ENCODE peak calls at places on chromosomes 16 and 17, in four cellular contexts. One of them, this sample, is unnamed.

GRCh38 chr16:48013476-48013875 is 142.3 kb downstream of the ABCC12 start:
- DNase-seq in astrocyte: peak; percentile 67
- DNase-seq in mammary epithelial cell: peak; percentile 90
- DNase-seq in GM23248: no peak
- DNase-seq in this sample: no peak

GRCh38 chr16:56871172-56871593 is 6.2 kb downstream of the SLC12A3 start:
- DNase-seq in mammary epithelial cell: peak; percentile 33
- DNase-seq in astrocyte: no peak
- DNase-seq in GM23248: peak; percentile 87
- DNase-seq in this sample: peak; percentile 27

GRCh38 chr17:17942846-17943245 is 29.4 kb downstream of the TOM1L2 start:
- DNase-seq in astrocyte: peak; percentile 58
- DNase-seq in mammary epithelial cell: peak; percentile 46
- DNase-seq in GM23248: peak; percentile 56
- DNase-seq in this sample: peak; percentile 73

GRCh38 chr17:45036696-45037095 is 14.7 kb downstream of the DCAKD start:
- DNase-seq in mammary epithelial cell: no peak
- DNase-seq in astrocyte: no peak
- DNase-seq in GM23248: no peak
- DNase-seq in this sample: no peak

GRCh38 chr16:879461-879861 is 78.9 kb upstream of the GNG13 start:
- DNase-seq in astrocyte: no peak
- DNase-seq in mammary epithelial cell: no peak
- DNase-seq in GM23248: no peak
- DNase-seq in this sample: no peak

GRCh38 chr17:35315283-35315682 is 58.1 kb downstream of the SLFN11 start:
- DNase-seq in mammary epithelial cell: peak; percentile 90
- DNase-seq in astrocyte: peak; percentile 87
- DNase-seq in GM23248: peak; percentile 94
- DNase-seq in this sample: peak; percentile 88

GRCh38 chr16:84534815-84535214 is 30.4 kb upstream of the MEAK7 start:
- DNase-seq in GM23248: no peak
- DNase-seq in mammary epithelial cell: no peak
- DNase-seq in astrocyte: no peak
- DNase-seq in this sample: no peak

GRCh38 chr16:9115277-9115676 is 23.8 kb downstream of the HAPSTR1 start:
- DNase-seq in mammary epithelial cell: peak; percentile 73
- DNase-seq in astrocyte: peak; percentile 64
- DNase-seq in GM23248: peak; percentile 59
- DNase-seq in this sample: no peak

GRCh38 chr16:64094170-64094960 is 1027.5 kb downstream of the CDH11 start:
- DNase-seq in astrocyte: no peak
- DNase-seq in GM23248: peak; percentile 51
- DNase-seq in mammary epithelial cell: no peak
- DNase-seq in this sample: no peak

GRCh38 chr17:82843904-82844640 is 4.2 kb upstream of the ZNF750 start:
- DNase-seq in mammary epithelial cell: no peak
- DNase-seq in astrocyte: no peak
- DNase-seq in GM23248: no peak
- DNase-seq in this sample: no peak

GRCh38 chr17:50511058-50511457 is 2.8 kb downstream of the MYCBPAP start:
- DNase-seq in GM23248: peak; percentile 42
- DNase-seq in mammary epithelial cell: no peak
- DNase-seq in astrocyte: no peak
- DNase-seq in this sample: peak; percentile 38

GRCh38 chr16:11977206-11978041 is 890 bp downstream of the SNX29 start:
- DNase-seq in GM23248: peak; percentile 95
- DNase-seq in astrocyte: peak; percentile 81
- DNase-seq in mammary epithelial cell: peak; percentile 69
- DNase-seq in this sample: peak; percentile 85

GRCh38 chr17:35051183-35051578 is 12.3 kb downstream of the RFFL start:
- DNase-seq in astrocyte: no peak
- DNase-seq in mammary epithelial cell: no peak
- DNase-seq in GM23248: no peak
- DNase-seq in this sample: no peak

GRCh38 chr17:13351046-13351445 is 250.7 kb downstream of the HS3ST3A1 start:
- DNase-seq in mammary epithelial cell: peak; percentile 24
- DNase-seq in GM23248: peak; percentile 77
- DNase-seq in astrocyte: peak; percentile 94
- DNase-seq in this sample: peak; percentile 95

GRCh38 chr17:79530361-79531105 is 80.3 kb downstream of the RBFOX3 start:
- DNase-seq in astrocyte: no peak
- DNase-seq in mammary epithelial cell: no peak
- DNase-seq in GM23248: no peak
- DNase-seq in this sample: no peak

GRCh38 chr17:36600477-36600876 is 906 bp upstream of the MRM1 start:
- DNase-seq in mammary epithelial cell: no peak
- DNase-seq in GM23248: no peak
- DNase-seq in astrocyte: no peak
- DNase-seq in this sample: no peak
- H2AFZ ChIP-seq in mammary epithelial cell: peak overlapping the region; percentile 90
- H2AFZ ChIP-seq in GM23248: peak overlapping the region; percentile 85
- H2AFZ ChIP-seq in astrocyte: no peak overlapping the region
- H2AFZ ChIP-seq in this sample: no peak overlapping the region

GRCh38 chr17:2022647-2023046 is 2.5 kb downstream of the RTN4RL1 start:
- DNase-seq in astrocyte: no peak
- DNase-seq in mammary epithelial cell: no peak
- DNase-seq in GM23248: no peak
- DNase-seq in this sample: no peak

GRCh38 chr17:2024572-2025219 is 438 bp downstream of the RTN4RL1 start:
- DNase-seq in astrocyte: no peak
- DNase-seq in GM23248: no peak
- DNase-seq in mammary epithelial cell: peak; percentile 32
- DNase-seq in this sample: no peak

GRCh38 chr17:2025220-2025621 is at the start of gene RTN4RL1:
- DNase-seq in GM23248: peak; percentile 62
- DNase-seq in mammary epithelial cell: peak; percentile 85
- DNase-seq in astrocyte: peak; percentile 31
- DNase-seq in this sample: peak; percentile 57

GRCh38 chr17:2023256-2023655 is 1.9 kb downstream of the RTN4RL1 start:
- DNase-seq in GM23248: no peak
- DNase-seq in astrocyte: no peak
- DNase-seq in mammary epithelial cell: no peak
- DNase-seq in this sample: no peak

GRCh38 chr17:2023692-2024571 is 1.2 kb downstream of the RTN4RL1 start:
- DNase-seq in astrocyte: no peak
- DNase-seq in GM23248: peak; percentile 58
- DNase-seq in mammary epithelial cell: peak; percentile 37
- DNase-seq in this sample: peak; percentile 33
- TF ChIP-seq EZH2 in astrocyte: peak; percentile 84
- TF ChIP-seq EZH2 in GM23248: no peak
- TF ChIP-seq EZH2 in mammary epithelial cell: no peak
- TF ChIP-seq EZH2 in this sample: peak; percentile 98

GRCh38 chr16:89200124-89200849 is at the start of gene SLC22A31:
- DNase-seq in mammary epithelial cell: no peak
- DNase-seq in GM23248: peak; percentile 45
- DNase-seq in astrocyte: no peak
- DNase-seq in this sample: no peak
- H2AFZ ChIP-seq in mammary epithelial cell: no peak within 1 kb of the TSS
- H2AFZ ChIP-seq in GM23248: no peak within 1 kb of the TSS
- H2AFZ ChIP-seq in astrocyte: peak within 1 kb of the TSS; percentile 34
- H2AFZ ChIP-seq in this sample: no peak within 1 kb of the TSS

DNA sequence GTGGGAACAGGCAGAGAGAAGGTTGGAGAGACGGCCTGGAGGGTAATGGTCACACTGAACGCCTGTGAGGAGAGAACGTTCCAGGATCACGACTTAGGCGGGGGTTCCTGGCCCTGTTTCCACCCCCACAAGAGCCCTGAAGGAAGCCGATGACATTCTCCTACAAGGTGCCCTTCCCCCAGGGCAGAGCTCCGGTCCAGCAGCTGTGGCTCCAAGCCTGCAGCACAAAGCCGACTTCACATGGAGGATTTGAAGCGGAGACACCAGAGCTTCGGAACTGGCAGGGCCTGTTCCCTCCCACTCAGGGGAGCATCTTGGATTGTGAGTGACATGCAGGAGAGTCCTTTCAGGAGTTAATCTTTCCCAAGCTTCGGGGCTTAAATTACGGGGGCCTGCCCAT is 5.0 kb downstream of the FADS6 start:
- DNase-seq in mammary epithelial cell: no peak
- DNase-seq in astrocyte: no peak
- DNase-seq in GM23248: no peak
- DNase-seq in this sample: no peak
- TF ChIP-seq EZH2 in mammary epithelial cell: no peak
- TF ChIP-seq EZH2 in astrocyte: no peak
- TF ChIP-seq EZH2 in GM23248: no peak
- TF ChIP-seq EZH2 in this sample: no peak

DNA sequence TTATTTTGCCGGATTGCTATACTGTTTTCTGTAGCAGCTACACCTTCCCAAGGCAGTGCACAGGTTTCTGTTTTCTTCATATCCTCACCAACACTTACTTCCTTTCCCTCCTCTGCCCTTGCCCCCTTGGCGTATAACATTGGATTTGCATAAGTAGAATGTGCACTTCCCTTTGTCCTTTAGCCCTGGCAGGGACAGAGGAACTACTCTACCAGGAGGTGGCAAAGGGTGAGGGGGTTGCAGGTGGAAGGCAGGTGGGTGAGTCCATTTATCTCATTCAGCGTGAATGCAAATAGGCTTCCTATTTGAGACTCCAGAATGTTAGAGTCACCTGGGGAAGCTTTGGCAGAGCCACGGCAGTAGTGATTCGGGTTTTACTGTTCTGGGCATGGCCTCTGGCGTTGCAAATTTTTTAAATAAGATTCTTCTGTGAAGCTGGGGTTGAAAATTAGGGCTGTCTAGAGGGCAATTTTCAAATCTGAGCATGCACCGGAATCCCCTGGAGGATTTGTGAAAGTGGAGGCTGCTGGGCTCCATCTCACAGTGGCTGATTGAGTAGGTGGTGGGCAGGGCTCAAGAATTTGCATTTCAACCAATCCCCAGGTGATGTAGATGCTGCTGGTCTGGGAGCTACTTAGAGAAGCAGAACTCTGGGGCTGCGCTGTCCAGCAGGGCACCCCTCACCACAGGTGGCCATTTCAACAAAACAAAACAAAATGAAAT is 84.7 kb downstream of the PLCG2 start:
- DNase-seq in mammary epithelial cell: no peak
- DNase-seq in astrocyte: no peak
- DNase-seq in GM23248: no peak
- DNase-seq in this sample: no peak
- H2AFZ ChIP-seq in mammary epithelial cell: no peak overlapping the region
- H2AFZ ChIP-seq in astrocyte: no peak overlapping the region
- H2AFZ ChIP-seq in GM23248: no peak overlapping the region
- H2AFZ ChIP-seq in this sample: no peak overlapping the region

GRCh38 chr17:73165616-73166404 is 1.0 kb downstream of the SSTR2 start:
- DNase-seq in astrocyte: no peak
- DNase-seq in mammary epithelial cell: no peak
- DNase-seq in GM23248: peak; percentile 52
- DNase-seq in this sample: peak; percentile 11
- TF ChIP-seq EZH2 in astrocyte: peak; percentile 91
- TF ChIP-seq EZH2 in mammary epithelial cell: no peak
- TF ChIP-seq EZH2 in GM23248: peak; percentile 83
- TF ChIP-seq EZH2 in this sample: peak; percentile 90

This sample was measured in fibroblast of lung.